ENCODE peak calls at places on chromosomes 11 and 22, in six cellular contexts. P, I, E, Y, D and B are unnamed samples.

GRCh38 chr11:126716456-126717083 is 284.0 kb downstream of the KIRREL3 start:
- DNase-seq in P (peak; percentile 26), E (no peak), D (no peak), I (peak; percentile 30), Y (peak; percentile 55), B (peak; percentile 23)

GRCh38 chr11:66119348-66120133 is 49.5 kb downstream of the PACS1 start:
- DNase-seq in P (peak; percentile 55), E (no peak), D (no peak), Y (no peak), I (no peak), B (no peak)

GRCh38 chr11:63768232-63769043 is at the start of gene ZFTA:
- DNase-seq in D (peak; percentile 90), Y (peak; percentile 75), P (no peak), E (peak; percentile 87), I (peak; percentile 27), B (peak; percentile 39)

GRCh38 chr11:12243511-12243910 is 133.1 kb downstream of the MICAL2 start:
- DNase-seq in D (no peak), E (no peak), P (no peak), Y (no peak), I (no peak), B (no peak)

GRCh38 chr11:96019810-96020747 is 96.2 kb upstream of the MTMR2 start:
- DNase-seq in P (no peak), E (no peak), D (no peak), Y (no peak), I (no peak), B (no peak)

GRCh38 chr22:41636467-41636866 is 15.4 kb downstream of the XRCC6 start:
- DNase-seq in I (no peak), Y (no peak), E (no peak), P (no peak), D (no peak), B (peak; percentile 6)

GRCh38 chr11:2093575-2094353 is 45.4 kb downstream of the IGF2 start:
- DNase-seq in D (peak; percentile 68), E (peak; percentile 57), Y (no peak), I (no peak), P (no peak), B (peak; percentile 43)

GRCh38 chr11:69467196-69467595 is 14.3 kb upstream of the LINC01488 start:
- DNase-seq in I (no peak), P (no peak), E (no peak), Y (no peak), D (peak; percentile 24), B (no peak)

GRCh38 chr11:76703707-76704106 is 33.2 kb upstream of the LRRC32 start:
- DNase-seq in E (no peak), I (no peak), Y (no peak), P (no peak), D (no peak), B (no peak)

GRCh38 chr11:520428-521178 is 13.6 kb upstream of the RNH1 start:
- DNase-seq in D (no peak), P (no peak), E (no peak), I (no peak), Y (no peak), B (no peak)

GRCh38 chr11:65479184-65480145 is 19.4 kb upstream of the MALAT1 start:
- DNase-seq in I (no peak), Y (peak; percentile 64), E (peak; percentile 95), P (no peak), D (no peak), B (peak; percentile 79)

GRCh38 chr11:34243620-34244493 is 114.0 kb downstream of the ABTB2 start:
- DNase-seq in D (no peak), I (no peak), P (peak; percentile 71), Y (peak; percentile 84), E (no peak), B (peak; percentile 14)

GRCh38 chr11:3710485-3711259 is 39.5 kb upstream of the CHRNA10 start:
- DNase-seq in D (no peak), Y (no peak), I (no peak), E (no peak), P (no peak), B (no peak)

GRCh38 chr11:116736763-116737162 is 36.0 kb downstream of the BUD13 start:
- DNase-seq in D (peak; percentile 9), I (no peak), Y (no peak), E (no peak), P (peak; percentile 15), B (no peak)

GRCh38 chr11:105466582-105467228 is 143.2 kb upstream of the GRIA4 start:
- DNase-seq in I (no peak), E (no peak), D (no peak), P (peak; percentile 16), Y (no peak), B (no peak)

GRCh38 chr11:112085822-112086421 is 634 bp downstream of the TIMM8B start:
- DNase-seq in Y (peak; percentile 37), P (no peak), D (peak; percentile 79), E (no peak), I (peak; percentile 32), B (peak; percentile 6)

GRCh38 chr11:88348870-88349269 is 11.3 kb upstream of the CTSC start:
- DNase-seq in E (no peak), I (no peak), D (no peak), P (no peak), Y (no peak), B (no peak)

GRCh38 chr11:12642040-12642439 is 32.2 kb upstream of the TEAD1 start:
- DNase-seq in P (no peak), Y (no peak), E (no peak), D (no peak), I (no peak), B (no peak)

GRCh38 chr11:72814831-72815618 is 814 bp downstream of the ATG16L2 start:
- DNase-seq in D (peak; percentile 92), I (peak; percentile 63), Y (peak; percentile 56), E (no peak), P (peak; percentile 71), B (no peak)

GRCh38 chr22:19117111-19117512 is 5.1 kb downstream of the DGCR2 start:
- DNase-seq in D (peak; percentile 54), E (no peak), Y (peak; percentile 52), I (no peak), P (no peak), B (no peak)

GRCh38 chr11:68118753-68119448 is 2.3 kb downstream of the CHKA start:
- DNase-seq in I (peak; percentile 72), P (no peak), Y (peak; percentile 50), D (no peak), E (peak; percentile 60), B (no peak)

GRCh38 chr11:11968511-11969280 is 39.7 kb downstream of the DKK3 start:
- DNase-seq in E (peak; percentile 56), P (no peak), I (no peak), D (peak; percentile 61), Y (no peak), B (no peak)

GRCh38 chr11:118610220-118610772 is 2.9 kb downstream of the PHLDB1 start:
- DNase-seq in I (no peak), D (peak; percentile 82), P (no peak), Y (no peak), E (peak; percentile 70), B (no peak)

GRCh38 chr11:133797542-133797941 is 47.8 kb downstream of the SPATA19 start:
- DNase-seq in Y (no peak), E (no peak), D (no peak), I (no peak), P (no peak), B (peak; percentile 1)
- TF ChIP-seq POLR2AphosphoS5 in Y (no peak), E (no peak), D (no peak), I (no peak), P (no peak), B (no peak)

DNA sequence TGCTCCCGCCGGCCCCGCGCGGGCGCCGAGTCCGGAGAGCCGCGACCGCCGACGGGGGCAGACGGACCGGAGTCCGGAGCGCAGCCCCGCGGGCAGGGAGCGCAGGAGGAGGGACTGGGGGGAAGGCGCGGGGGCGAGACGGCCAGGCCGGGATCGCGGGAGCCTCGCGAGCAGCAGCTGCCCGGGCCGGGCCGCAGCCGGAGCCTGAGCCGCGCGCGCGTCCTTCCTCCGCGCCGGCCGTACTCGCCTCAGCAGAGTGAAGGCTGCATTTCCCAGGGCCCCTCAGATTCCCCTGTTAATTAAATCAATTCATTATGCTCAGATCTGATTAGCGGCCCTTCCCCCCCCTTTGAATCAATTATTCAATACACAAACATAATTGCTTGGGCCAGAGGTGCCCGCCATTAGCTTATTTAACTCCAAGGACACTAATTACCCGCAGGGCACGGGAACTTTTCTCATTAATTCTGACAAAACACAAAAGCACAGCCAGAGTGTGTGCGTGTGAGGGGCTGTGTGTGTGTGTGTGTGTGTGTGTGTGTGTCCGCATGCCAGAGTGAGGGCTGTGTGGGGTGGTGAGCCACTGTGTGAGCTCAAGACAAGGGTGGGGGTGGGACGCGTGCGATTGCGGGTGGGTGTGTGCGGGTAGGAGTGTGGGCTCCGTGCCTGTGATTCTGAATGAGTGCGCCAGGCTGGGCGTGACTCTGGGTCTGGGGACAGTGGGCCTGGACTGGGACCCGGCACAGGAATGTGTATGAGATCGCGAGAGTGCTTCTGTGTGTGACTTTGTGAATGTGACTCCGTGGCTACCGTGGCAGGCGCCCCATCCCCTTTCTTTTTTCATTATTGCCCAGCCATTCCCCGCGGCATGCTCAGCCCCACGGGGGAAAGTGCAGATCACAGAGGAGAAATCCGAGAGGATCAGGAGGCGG is 5.1 kb upstream of the LMO1 start:
- DNase-seq in E (peak; percentile 47), P (no peak), D (peak; percentile 74), I (no peak), Y (no peak), B (no peak)
- H3K4me3 ChIP-seq in E (peak overlapping the region; percentile 31), P (no peak overlapping the region), D (peak overlapping the region; percentile 62), I (no peak overlapping the region), Y (no peak overlapping the region), B (peak overlapping the region; percentile 25)

GRCh38 chr22:24205438-24206189 is 24.3 kb downstream of the SUSD2 start:
- DNase-seq in P (no peak), D (no peak), E (no peak), I (peak; percentile 30), Y (no peak), B (no peak)

GRCh38 chr22:24207264-24208011 is 26.2 kb downstream of the SUSD2 start:
- DNase-seq in E (no peak), I (no peak), Y (no peak), P (no peak), D (no peak), B (no peak)

GRCh38 chr22:24209016-24209415 is 27.7 kb downstream of the SUSD2 start:
- DNase-seq in D (no peak), Y (no peak), I (no peak), E (no peak), P (no peak), B (no peak)

GRCh38 chr22:24208012-24208749 is 26.9 kb downstream of the SUSD2 start:
- DNase-seq in D (no peak), Y (no peak), I (peak; percentile 82), P (peak; percentile 95), E (peak; percentile 86), B (peak; percentile 86)
- TF ChIP-seq POLR2AphosphoS5 in D (peak; percentile 53), Y (peak; percentile 37), I (no peak), P (peak; percentile 45), E (peak; percentile 46), B (peak; percentile 95)

DNA sequence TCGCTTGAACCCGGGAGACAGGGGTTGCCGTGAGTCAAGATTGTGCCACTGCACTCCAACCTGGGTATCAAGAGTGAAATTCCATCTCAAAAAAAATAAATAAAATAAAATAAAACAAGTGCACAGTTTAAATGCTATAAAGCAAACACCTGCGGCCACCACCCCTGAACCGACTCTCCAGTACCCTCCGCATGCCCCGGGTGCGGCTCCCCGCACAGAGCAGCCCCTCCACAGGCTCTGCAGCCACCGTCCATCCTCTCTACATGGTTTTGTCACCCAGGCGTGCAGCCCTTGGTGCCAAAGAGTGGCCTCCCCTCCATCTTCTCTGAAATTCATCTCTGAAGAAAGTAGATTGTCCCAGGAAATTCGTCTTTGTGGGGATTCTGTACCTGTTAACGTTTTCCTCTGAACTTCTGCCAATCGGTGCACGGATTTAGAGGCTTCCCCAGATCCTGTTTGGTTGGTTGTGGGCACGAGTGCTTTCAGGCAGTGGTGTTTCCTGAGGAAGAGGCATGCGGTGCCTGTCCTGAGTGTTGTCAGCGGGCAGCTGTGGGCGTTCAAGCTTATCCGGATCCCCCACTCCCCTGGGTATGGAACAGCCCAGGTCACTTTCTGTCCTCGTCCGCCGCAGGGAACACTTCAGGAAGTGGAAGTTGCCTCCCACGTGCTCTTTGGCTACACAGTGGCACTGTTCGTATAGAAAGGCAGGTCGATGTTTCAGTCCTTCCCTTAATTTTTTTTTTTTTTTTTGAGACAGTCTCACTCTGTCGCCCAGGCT is 4.1 kb downstream of the MIOX start:
- DNase-seq in Y (no peak), E (no peak), I (peak; percentile 53), D (no peak), P (no peak), B (no peak)
- H3K4me3 ChIP-seq in Y (no peak overlapping the region), E (no peak overlapping the region), I (no peak overlapping the region), D (no peak overlapping the region), P (no peak overlapping the region), B (no peak overlapping the region)